ENCODE peak calls at places on chromosomes 13 and 19, in four cellular contexts. One of them, this sample, is unnamed.

GRCh38 chr13:52830946-52831345 is 17.5 kb downstream of the PCDH8 start:
- DNase-seq in SK-N-SH: no peak
- DNase-seq in HCT116: no peak
- DNase-seq in HepG2: no peak
- DNase-seq in this sample: no peak

GRCh38 chr13:65292488-65292901 is 1937.6 kb downstream of the PCDH9 start:
- DNase-seq in SK-N-SH: peak; percentile 46
- DNase-seq in HCT116: no peak
- DNase-seq in HepG2: no peak
- DNase-seq in this sample: no peak

GRCh38 chr13:30110301-30111070 is 196.9 kb downstream of the KATNAL1 start:
- DNase-seq in SK-N-SH: no peak
- DNase-seq in HCT116: no peak
- DNase-seq in HepG2: no peak
- DNase-seq in this sample: no peak

GRCh38 chr13:107993239-107993948 is 221.9 kb downstream of the LIG4 start:
- DNase-seq in SK-N-SH: no peak
- DNase-seq in HCT116: no peak
- DNase-seq in HepG2: no peak
- DNase-seq in this sample: no peak

GRCh38 chr13:51919531-51919930 is 57.8 kb downstream of the CCDC70 start:
- DNase-seq in SK-N-SH: no peak
- DNase-seq in HCT116: no peak
- DNase-seq in HepG2: no peak
- DNase-seq in this sample: no peak

GRCh38 chr13:77492982-77493381 is 42.5 kb upstream of the SCEL start:
- DNase-seq in SK-N-SH: peak; percentile 26
- DNase-seq in HCT116: peak; percentile 23
- DNase-seq in HepG2: peak; percentile 4
- DNase-seq in this sample: peak; percentile 27

GRCh38 chr13:41554626-41555386 is 97.5 kb downstream of the RGCC start:
- DNase-seq in SK-N-SH: no peak
- DNase-seq in HCT116: no peak
- DNase-seq in HepG2: no peak
- DNase-seq in this sample: no peak

GRCh38 chr19:48613024-48613851 is 1.6 kb downstream of the FAM83E start:
- DNase-seq in SK-N-SH: no peak
- DNase-seq in HCT116: no peak
- DNase-seq in HepG2: no peak
- DNase-seq in this sample: no peak

GRCh38 chr13:93775507-93776108 is 549.0 kb downstream of the GPC6 start:
- DNase-seq in SK-N-SH: no peak
- DNase-seq in HCT116: no peak
- DNase-seq in HepG2: peak; percentile 39
- DNase-seq in this sample: no peak

GRCh38 chr13:43874512-43875092 is 4.9 kb downstream of the CCDC122 start:
- DNase-seq in SK-N-SH: peak; percentile 11
- DNase-seq in HCT116: no peak
- DNase-seq in HepG2: no peak
- DNase-seq in this sample: peak; percentile 15

GRCh38 chr19:36528921-36529518 is 949 bp upstream of the ZNF260 start:
- DNase-seq in SK-N-SH: peak; percentile 25
- DNase-seq in HCT116: no peak
- DNase-seq in HepG2: peak; percentile 8
- DNase-seq in this sample: no peak

GRCh38 chr13:54934121-54934520 is 1905.5 kb downstream of the OLFM4 start:
- DNase-seq in SK-N-SH: no peak
- DNase-seq in HCT116: no peak
- DNase-seq in HepG2: no peak
- DNase-seq in this sample: no peak

GRCh38 chr19:51025809-51026553 is 435 bp downstream of the KLK11 start:
- DNase-seq in SK-N-SH: peak; percentile 14
- DNase-seq in HCT116: no peak
- DNase-seq in HepG2: no peak
- DNase-seq in this sample: no peak

GRCh38 chr19:48784527-48784926 is 26.3 kb downstream of the BCAT2 start:
- DNase-seq in SK-N-SH: no peak
- DNase-seq in HCT116: no peak
- DNase-seq in HepG2: no peak
- DNase-seq in this sample: no peak

GRCh38 chr19:401836-402535 is 7.0 kb downstream of the C2CD4C start:
- DNase-seq in SK-N-SH: peak; percentile 77
- DNase-seq in HCT116: no peak
- DNase-seq in HepG2: no peak
- DNase-seq in this sample: no peak

GRCh38 chr13:80955487-80955886 is 614.6 kb upstream of the SPRY2 start:
- DNase-seq in SK-N-SH: no peak
- DNase-seq in HCT116: no peak
- DNase-seq in HepG2: no peak
- DNase-seq in this sample: no peak

GRCh38 chr13:105603283-105603682 is 932.2 kb downstream of the EFNB2 start:
- DNase-seq in SK-N-SH: peak; percentile 27
- DNase-seq in HCT116: no peak
- DNase-seq in HepG2: no peak
- DNase-seq in this sample: no peak

DNA sequence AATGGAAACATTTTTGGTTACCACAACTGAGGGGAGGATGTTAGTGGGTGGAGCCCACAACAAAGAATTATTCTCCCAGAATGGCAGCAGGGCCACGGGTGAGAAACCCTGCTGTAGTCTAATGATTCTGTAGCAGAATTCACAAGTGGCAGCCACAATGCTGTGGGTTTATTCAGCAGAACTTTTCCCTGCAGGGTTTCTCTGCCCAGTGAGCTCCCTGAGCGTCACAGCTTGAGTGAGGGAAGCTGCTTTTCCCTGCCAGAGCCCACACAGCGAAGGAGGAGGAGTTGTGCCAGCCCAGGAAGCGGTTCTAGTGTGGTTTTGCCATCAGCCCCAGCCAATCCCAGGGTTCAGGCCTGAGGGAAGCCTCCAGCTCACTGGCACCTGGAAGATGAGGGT is 4.4 kb downstream of the ATP12A start:
- DNase-seq in SK-N-SH: no peak
- DNase-seq in HCT116: no peak
- DNase-seq in HepG2: no peak
- DNase-seq in this sample: no peak
- TF ChIP-seq JUND in SK-N-SH: no peak
- TF ChIP-seq JUND in HCT116: no peak
- TF ChIP-seq JUND in HepG2: no peak
- TF ChIP-seq JUND in this sample: no peak

GRCh38 chr19:29259153-29259552 is 46.2 kb upstream of the UQCRFS1 start:
- DNase-seq in SK-N-SH: no peak
- DNase-seq in HCT116: no peak
- DNase-seq in HepG2: no peak
- DNase-seq in this sample: peak; percentile 33
- TF ChIP-seq JUND in SK-N-SH: no peak
- TF ChIP-seq JUND in HCT116: no peak
- TF ChIP-seq JUND in HepG2: no peak
- TF ChIP-seq JUND in this sample: no peak

GRCh38 chr13:59178344-59178743 is 985.4 kb downstream of the DIAPH3 start:
- DNase-seq in SK-N-SH: no peak
- DNase-seq in HCT116: no peak
- DNase-seq in HepG2: no peak
- DNase-seq in this sample: peak; percentile 15
- TF ChIP-seq JUND in SK-N-SH: no peak
- TF ChIP-seq JUND in HCT116: no peak
- TF ChIP-seq JUND in HepG2: no peak
- TF ChIP-seq JUND in this sample: no peak

GRCh38 chr13:114047358-114047881 is 73.5 kb upstream of the C13orf46 start:
- DNase-seq in SK-N-SH: no peak
- DNase-seq in HCT116: no peak
- DNase-seq in HepG2: no peak
- DNase-seq in this sample: no peak
- TF ChIP-seq JUND in SK-N-SH: no peak
- TF ChIP-seq JUND in HCT116: no peak
- TF ChIP-seq JUND in HepG2: no peak
- TF ChIP-seq JUND in this sample: no peak

DNA sequence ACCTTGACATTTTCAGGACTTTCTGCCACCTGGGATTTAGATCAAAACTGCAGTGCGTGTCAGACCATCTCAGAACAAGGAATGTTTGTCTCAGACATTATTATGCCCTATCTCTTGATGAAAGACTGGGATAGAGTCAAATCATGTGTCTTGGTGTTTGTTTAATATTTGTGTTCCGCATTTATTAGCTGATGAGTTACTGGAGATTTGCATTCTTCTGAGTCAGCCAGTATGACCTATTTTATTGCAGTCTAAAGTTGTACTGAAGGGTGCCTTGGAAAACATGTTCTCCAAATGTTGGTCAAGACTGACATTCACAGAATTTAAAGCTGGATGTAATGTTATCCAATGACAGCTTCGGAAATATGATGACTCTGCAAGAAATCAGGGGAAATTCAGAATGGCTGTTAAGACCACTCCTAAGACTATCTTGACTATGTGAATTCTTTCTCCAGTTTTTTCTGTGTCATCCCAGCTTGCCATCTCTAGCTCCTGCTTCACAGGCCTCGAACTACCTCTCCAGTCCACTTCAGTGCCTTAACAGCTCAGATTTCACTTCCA is 134.0 kb downstream of the KCNRG start:
- DNase-seq in SK-N-SH: no peak
- DNase-seq in HCT116: no peak
- DNase-seq in HepG2: no peak
- DNase-seq in this sample: no peak
- TF ChIP-seq JUND in SK-N-SH: no peak
- TF ChIP-seq JUND in HCT116: no peak
- TF ChIP-seq JUND in HepG2: no peak
- TF ChIP-seq JUND in this sample: no peak

GRCh38 chr19:15536350-15536749 is 28.0 kb downstream of the CYP4F22 start:
- DNase-seq in SK-N-SH: no peak
- DNase-seq in HCT116: no peak
- DNase-seq in HepG2: no peak
- DNase-seq in this sample: no peak

GRCh38 chr19:15527705-15528104 is 19.4 kb downstream of the CYP4F22 start:
- DNase-seq in SK-N-SH: no peak
- DNase-seq in HCT116: no peak
- DNase-seq in HepG2: no peak
- DNase-seq in this sample: no peak

GRCh38 chr19:15529774-15530372 is 21.5 kb downstream of the CYP4F22 start:
- DNase-seq in SK-N-SH: no peak
- DNase-seq in HCT116: no peak
- DNase-seq in HepG2: no peak
- DNase-seq in this sample: no peak

GRCh38 chr19:15534957-15535864 is 26.9 kb downstream of the CYP4F22 start:
- DNase-seq in SK-N-SH: no peak
- DNase-seq in HCT116: no peak
- DNase-seq in HepG2: no peak
- DNase-seq in this sample: no peak

GRCh38 chr19:15532779-15533521 is 24.6 kb downstream of the CYP4F22 start:
- DNase-seq in SK-N-SH: no peak
- DNase-seq in HCT116: peak; percentile 49
- DNase-seq in HepG2: no peak
- DNase-seq in this sample: no peak
- TF ChIP-seq JUND in SK-N-SH: no peak
- TF ChIP-seq JUND in HCT116: peak; percentile 34
- TF ChIP-seq JUND in HepG2: no peak
- TF ChIP-seq JUND in this sample: no peak

DNA sequence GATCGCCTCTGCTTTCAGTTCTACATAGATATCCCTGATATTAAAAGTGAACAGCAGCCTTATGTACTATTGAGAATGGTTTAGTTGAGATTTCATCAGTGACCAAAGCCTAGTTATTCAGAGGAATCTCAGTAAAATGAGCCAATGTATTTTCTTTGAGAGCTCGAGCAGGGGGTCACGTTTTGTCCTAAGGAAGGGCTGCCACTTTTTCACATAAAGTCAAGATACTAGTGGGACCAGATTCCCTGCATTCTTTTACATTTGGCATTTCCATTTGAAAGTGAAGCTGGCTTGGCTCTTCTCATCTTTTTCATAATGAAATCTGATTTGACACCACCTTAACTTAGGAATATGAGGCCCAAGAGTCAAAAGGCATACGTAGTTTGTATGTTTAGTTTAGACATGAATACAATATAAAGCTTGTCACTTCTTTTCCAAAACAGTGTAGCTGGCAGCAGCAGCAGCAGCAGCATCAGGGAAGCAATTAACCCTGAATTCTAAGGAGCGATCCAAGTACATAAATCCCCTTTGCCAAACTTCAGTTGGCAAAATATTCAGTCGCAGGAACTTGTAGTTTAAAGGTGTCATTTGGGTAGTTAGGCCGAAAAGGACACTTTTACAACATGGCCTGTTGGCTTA is 1752.2 kb upstream of the PCDH20 start:
- DNase-seq in SK-N-SH: no peak
- DNase-seq in HCT116: no peak
- DNase-seq in HepG2: no peak
- DNase-seq in this sample: no peak
- TF ChIP-seq JUND in SK-N-SH: no peak
- TF ChIP-seq JUND in HCT116: no peak
- TF ChIP-seq JUND in HepG2: no peak
- TF ChIP-seq JUND in this sample: no peak

This sample was measured in T47D.